ENCODE peak calls at places on chromosomes 7 and 10, in five cellular contexts. R is K562, N is H1, G is HepG2, F is GM12878. C is an unnamed sample.
A peak's percentile ranks its signal among the peaks of the same experiment; 100 is the strongest.

GRCh38 chr7:4093492-4093891 is 588.6 kb upstream of the FOXK1 start:
- DNase-seq in G (no peak), F (no peak), R (no peak), N (no peak), C (no peak)

GRCh38 chr10:97865488-97865887 is 15.8 kb downstream of the GOLGA7B start:
- DNase-seq in F (no peak), R (no peak), N (no peak), G (no peak), C (no peak)

GRCh38 chr10:48468866-48469511 is 135.9 kb downstream of the ARHGAP22 start:
- DNase-seq in G (no peak), F (no peak), R (no peak), N (peak; percentile 39), C (no peak)

GRCh38 chr10:71260622-71261325 is 48.4 kb downstream of the UNC5B start:
- DNase-seq in R (no peak), N (no peak), F (no peak), G (no peak), C (peak; percentile 47)

GRCh38 chr10:80090120-80090519 is 11.7 kb downstream of the TMEM254 start:
- DNase-seq in F (no peak), G (no peak), R (no peak), N (no peak), C (no peak)

GRCh38 chr10:31927597-31928530 is 767 bp downstream of the ARHGAP12 start:
- DNase-seq in F (no peak), N (peak; percentile 71), G (peak; percentile 74), R (peak; percentile 64), C (no peak)

GRCh38 chr10:48493083-48493871 is 111.6 kb downstream of the ARHGAP22 start:
- DNase-seq in R (no peak), F (no peak), G (no peak), N (peak; percentile 42), C (no peak)

GRCh38 chr7:111473449-111474198 is 88.7 kb downstream of the IMMP2L start:
- DNase-seq in G (no peak), F (no peak), N (no peak), R (no peak), C (no peak)

GRCh38 chr7:157824819-157825121 is 488.0 kb downstream of the DNAJB6 start:
- DNase-seq in R (no peak), G (no peak), F (no peak), N (no peak), C (no peak)

GRCh38 chr7:155806096-155806871 is 6.0 kb downstream of the SHH start:
- DNase-seq in R (no peak), G (no peak), F (no peak), N (no peak), C (no peak)
- H2AFZ ChIP-seq in R (no peak overlapping the region), G (no peak overlapping the region), F (no peak overlapping the region), N (no peak overlapping the region), C (no peak overlapping the region)

GRCh38 chr10:118804262-118804773 is 49.5 kb upstream of the CACUL1 start:
- DNase-seq in G (no peak), N (no peak), F (no peak), R (no peak), C (no peak)

GRCh38 chr10:118805146-118805545 is 50.4 kb upstream of the CACUL1 start:
- DNase-seq in F (no peak), R (no peak), G (no peak), N (no peak), C (no peak)

GRCh38 chr10:118799779-118800178 is 45.0 kb upstream of the CACUL1 start:
- DNase-seq in R (no peak), N (no peak), F (no peak), G (no peak), C (peak; percentile 60)

GRCh38 chr10:118800920-118801319 is 46.1 kb upstream of the CACUL1 start:
- DNase-seq in N (no peak), G (peak; percentile 10), R (peak; percentile 18), F (no peak), C (no peak)

GRCh38 chr10:118802126-118802793 is 47.5 kb upstream of the CACUL1 start:
- DNase-seq in G (no peak), N (no peak), R (peak; percentile 15), F (no peak), C (no peak)
- H3K79me2 ChIP-seq in G (no peaks in the 10 kb centered on the region), N (no peaks in the 10 kb centered on the region), R (no peaks in the 10 kb centered on the region), F (no peaks in the 10 kb centered on the region), C (no peaks in the 10 kb centered on the region)

GRCh38 chr7:29063872-29064271 is 82.5 kb downstream of the CPVL start:
- DNase-seq in F (no peak), N (no peak), R (no peak), G (no peak), C (no peak)
- TF ChIP-seq SRF in F (no peak), N (no peak), R (no peak), G (no peak), C (no peak)

GRCh38 chr7:106068986-106069385 is 43.1 kb downstream of the SYPL1 start:
- DNase-seq in G (no peak), R (no peak), F (no peak), N (no peak), C (no peak)

GRCh38 chr7:106070567-106071254 is 41.4 kb downstream of the SYPL1 start:
- DNase-seq in N (no peak), R (no peak), F (no peak), G (no peak), C (no peak)

GRCh38 chr7:106068538-106068961 is 43.6 kb downstream of the SYPL1 start:
- DNase-seq in G (no peak), F (no peak), N (no peak), R (no peak), C (no peak)

GRCh38 chr7:106070201-106070551 is 41.9 kb downstream of the SYPL1 start:
- DNase-seq in R (no peak), G (no peak), F (no peak), N (no peak), C (no peak)

DNA sequence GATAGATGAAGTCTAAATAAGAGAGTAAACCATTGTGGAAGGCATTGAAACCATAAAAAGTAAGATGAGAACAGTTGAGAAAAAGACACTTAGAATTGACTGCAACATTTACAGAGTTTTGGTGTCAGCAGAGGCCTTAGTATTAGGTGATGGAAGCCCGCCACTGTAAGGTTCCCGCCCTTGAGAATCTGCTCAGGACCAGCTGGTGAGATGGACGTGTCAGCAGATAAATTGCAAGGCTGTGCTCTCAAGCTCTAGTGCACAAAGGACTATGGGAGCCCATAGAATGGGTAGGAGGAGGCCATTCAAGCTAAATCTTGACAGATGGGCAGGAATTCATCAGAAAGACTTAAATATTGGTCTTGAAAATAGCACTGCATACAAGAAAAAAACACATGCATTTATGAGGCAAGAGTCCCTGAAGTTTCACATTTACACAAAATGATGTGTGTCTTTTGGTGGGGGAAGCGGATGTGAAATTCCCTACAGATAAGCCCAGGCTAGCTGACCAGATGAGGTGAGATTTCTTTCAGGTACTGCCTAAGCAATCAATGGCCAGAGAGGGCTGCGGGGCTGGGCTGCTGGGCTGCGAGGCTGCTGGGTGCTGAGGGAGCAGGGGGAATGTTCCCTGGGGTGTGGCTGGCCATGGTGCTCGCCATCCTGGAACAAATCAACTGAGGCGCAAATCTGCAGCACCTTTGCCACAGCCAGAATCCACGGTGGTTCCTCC is 42.5 kb downstream of the SYPL1 start:
- DNase-seq in N (no peak), F (no peak), R (no peak), G (no peak), C (no peak)
- H2AFZ ChIP-seq in N (no peak overlapping the region), F (no peak overlapping the region), R (no peak overlapping the region), G (no peak overlapping the region), C (no peak overlapping the region)

GRCh38 chr10:515674-516073 is 173.8 kb downstream of the DIP2C start:
- DNase-seq in R (no peak), F (peak; percentile 41), N (no peak), G (no peak), C (no peak)

GRCh38 chr10:513393-513792 is 176.1 kb downstream of the DIP2C start:
- DNase-seq in G (no peak), N (no peak), R (no peak), F (peak; percentile 24), C (no peak)

GRCh38 chr10:516766-517165 is 172.7 kb downstream of the DIP2C start:
- DNase-seq in N (no peak), R (no peak), G (no peak), F (no peak), C (no peak)

GRCh38 chr10:511849-512191 is 177.6 kb downstream of the DIP2C start:
- DNase-seq in R (no peak), N (no peak), G (no peak), F (no peak), C (no peak)

GRCh38 chr10:514137-514671 is 175.3 kb downstream of the DIP2C start:
- DNase-seq in G (peak; percentile 70), F (no peak), R (no peak), N (no peak), C (no peak)
- H3K79me2 ChIP-seq in G (no peaks in the 10 kb centered on the region), F (no peaks in the 10 kb centered on the region), R (no peaks in the 10 kb centered on the region), N (no peaks in the 10 kb centered on the region), C (no peaks in the 10 kb centered on the region)

DNA sequence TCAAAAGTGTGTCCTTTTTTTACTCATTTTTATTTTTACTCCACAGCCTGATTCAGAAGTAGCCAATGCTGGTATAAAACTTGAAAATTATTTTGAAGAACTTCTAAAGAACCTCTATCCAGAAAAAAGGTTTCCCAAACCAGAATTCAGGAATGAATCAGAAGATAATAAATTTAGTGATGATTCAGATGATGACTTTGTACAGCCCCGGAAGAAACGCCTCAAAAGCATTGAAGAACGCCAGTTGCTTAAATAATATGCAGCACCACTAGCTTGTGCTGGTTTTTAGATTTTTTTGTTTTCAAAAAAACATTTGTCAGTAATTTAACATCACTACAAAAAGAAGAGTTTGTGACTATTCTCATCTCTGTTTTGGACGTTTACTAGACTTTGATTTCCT is 116.5 kb downstream of the SVOPL start:
- DNase-seq in R (no peak), N (no peak), F (no peak), G (no peak), C (no peak)
- TF ChIP-seq SRF in R (no peak), N (no peak), F (no peak), G (no peak), C (no peak)

C was measured in HCT116.